ENCODE peak calls at places on chromosomes 11 and 22, in seven cellular contexts. D is GM10248, C is body of pancreas, Z is cardiac fibroblast, Q is heart right ventricle, S is astrocyte of the cerebellum, H is lower leg skin. K is an unnamed sample.

GRCh38 chr11:15194671-15195415 is 80.1 kb downstream of the INSC start:
- DNase-seq in D (no peak), C (no peak), Z (no peak), Q (no peak), S (no peak), H (no peak), K (no peak)

GRCh38 chr11:63829823-63830489 is 9.0 kb upstream of the MARK2 start:
- DNase-seq in D (peak; percentile 41), C (peak; percentile 30), Z (peak; percentile 51), Q (no peak), S (no peak), H (no peak), K (no peak)

GRCh38 chr11:720642-721346 is 14.8 kb downstream of the EPS8L2 start:
- DNase-seq in D (peak; percentile 82), C (no peak), Z (no peak), Q (no peak), S (no peak), H (no peak), K (no peak)

GRCh38 chr11:15603208-15603607 is 488.5 kb downstream of the INSC start:
- DNase-seq in D (no peak), C (no peak), Z (no peak), Q (peak; percentile 63), S (no peak), H (no peak), K (no peak)

GRCh38 chr11:128520206-128520885 is 67.0 kb downstream of the ETS1 start:
- DNase-seq in D (no peak), C (no peak), Z (no peak), Q (no peak), S (no peak), H (no peak), K (no peak)

GRCh38 chr11:61828629-61829407 is 718 bp downstream of the FADS2 start:
- DNase-seq in D (peak; percentile 76), C (peak; percentile 31), Z (peak; percentile 51), Q (peak; percentile 56), S (no peak), H (no peak), K (no peak)

GRCh38 chr22:37012262-37012904 is 6.9 kb downstream of the TST start:
- DNase-seq in D (no peak), C (peak; percentile 67), Z (peak; percentile 11), Q (peak; percentile 58), S (no peak), H (no peak), K (no peak)

GRCh38 chr11:267491-267994 is 10.7 kb upstream of the NLRP6 start:
- DNase-seq in D (peak; percentile 72), C (no peak), Z (no peak), Q (no peak), S (no peak), H (peak; percentile 94), K (no peak)

GRCh38 chr22:36339171-36340065 is 48.3 kb downstream of the MYH9 start:
- DNase-seq in D (no peak), C (no peak), Z (peak; percentile 74), Q (no peak), S (no peak), H (no peak), K (no peak)

GRCh38 chr11:102664001-102664752 is 39.0 kb upstream of the MMP20 start:
- DNase-seq in D (no peak), C (no peak), Z (no peak), Q (no peak), S (no peak), H (no peak), K (no peak)

GRCh38 chr11:57764527-57764926 is 2.9 kb downstream of the CTNND1 start:
- DNase-seq in D (no peak), C (no peak), Z (no peak), Q (no peak), S (no peak), H (no peak), K (no peak)

GRCh38 chr11:45252134-45252856 is 33.8 kb downstream of the SYT13 start:
- DNase-seq in D (peak; percentile 57), C (peak; percentile 79), Z (peak; percentile 35), Q (peak; percentile 43), S (no peak), H (no peak), K (no peak)

GRCh38 chr11:78050964-78051831 is 12.5 kb upstream of the THRSP start:
- DNase-seq in D (no peak), C (no peak), Z (peak; percentile 79), Q (no peak), S (no peak), H (no peak), K (no peak)

GRCh38 chr22:32106930-32107329 is 52.2 kb downstream of the C22orf42 start:
- DNase-seq in D (no peak), C (no peak), Z (peak; percentile 8), Q (no peak), S (peak; percentile 5), H (no peak), K (no peak)

GRCh38 chr11:69461272-69461962 is 20.0 kb upstream of the LINC01488 start:
- DNase-seq in D (no peak), C (no peak), Z (no peak), Q (no peak), S (no peak), H (no peak), K (no peak)

GRCh38 chr11:36122715-36123114 is 166.5 kb downstream of the COMMD9 start:
- DNase-seq in D (no peak), C (no peak), Z (peak; percentile 16), Q (no peak), S (no peak), H (no peak), K (no peak)

GRCh38 chr11:120648706-120649250 is 137.2 kb downstream of the GRIK4 start:
- DNase-seq in D (no peak), C (no peak), Z (no peak), Q (no peak), S (no peak), H (no peak), K (no peak)

GRCh38 chr11:119518746-119519382 is 95.9 kb upstream of the THY1 start:
- DNase-seq in D (no peak), C (no peak), Z (peak; percentile 42), Q (no peak), S (peak; percentile 34), H (no peak), K (no peak)

GRCh38 chr11:1083621-1084551 is 9.2 kb downstream of the MUC2 start:
- DNase-seq in D (no peak), C (peak; percentile 10), Z (no peak), Q (no peak), S (no peak), H (no peak), K (no peak)

GRCh38 chr11:75775056-75775455 is 6.5 kb downstream of the DGAT2 start:
- DNase-seq in D (no peak), C (no peak), Z (no peak), Q (no peak), S (no peak), H (no peak), K (no peak)
- TF ChIP-seq CTCF in D (no peak), C (no peak), Z (no peak), Q (no peak), S (no peak), H (no peak), K (no peak)

DNA sequence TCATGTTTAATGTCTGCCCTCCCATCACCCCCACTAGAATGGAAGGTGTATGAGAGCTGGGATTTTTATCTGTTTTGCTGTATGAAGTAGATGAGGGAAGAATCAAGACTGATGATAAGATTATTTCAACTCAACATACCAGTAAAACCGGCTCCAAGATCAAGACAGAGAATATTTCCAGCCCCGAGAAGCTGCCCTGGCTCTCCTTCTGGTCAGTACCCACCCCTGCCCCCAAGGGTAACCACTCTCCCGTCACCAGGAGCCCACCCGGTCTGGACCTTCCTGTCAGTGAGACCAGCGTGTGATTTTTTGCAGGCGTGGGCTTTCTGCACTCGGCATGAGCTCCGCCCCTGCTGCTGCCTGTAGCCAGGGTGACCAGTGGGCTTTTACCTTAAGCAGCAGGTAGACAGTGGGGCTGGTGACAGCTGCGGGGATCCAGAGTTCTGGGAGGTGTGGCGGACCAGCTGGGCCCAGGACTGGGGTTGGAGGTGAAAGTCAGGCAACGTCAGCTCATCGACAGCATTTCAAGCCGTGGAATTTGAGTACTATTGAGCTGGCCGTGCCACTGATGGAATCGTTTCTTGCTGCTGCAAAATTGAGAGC is 25.6 kb downstream of the RPL3 start:
- DNase-seq in D (no peak), C (no peak), Z (no peak), Q (no peak), S (no peak), H (no peak), K (no peak)
- TF ChIP-seq CTCF in D (no peak), C (no peak), Z (no peak), Q (no peak), S (no peak), H (no peak), K (no peak)

GRCh38 chr11:83801799-83802198 is 515.6 kb upstream of the CCDC90B start:
- DNase-seq in D (no peak), C (no peak), Z (no peak), Q (no peak), S (no peak), H (no peak), K (no peak)
- TF ChIP-seq CTCF in D (no peak), C (no peak), Z (peak; percentile 21), Q (no peak), S (peak; percentile 18), H (no peak), K (no peak)

GRCh38 chr11:126874831-126875230 is 125.7 kb downstream of the KIRREL3 start:
- DNase-seq in D (no peak), C (no peak), Z (no peak), Q (no peak), S (no peak), H (peak; percentile 6), K (no peak)
- TF ChIP-seq CTCF in D (peak; percentile 4), C (no peak), Z (peak; percentile 2), Q (no peak), S (peak; percentile 8), H (no peak), K (no peak)

GRCh38 chr22:29689872-29690213 is 30.0 kb upstream of the CABP7 start:
- DNase-seq in D (no peak), C (peak; percentile 73), Z (peak; percentile 67), Q (peak; percentile 43), S (peak; percentile 23), H (no peak), K (no peak)
- TF ChIP-seq CTCF in D (peak; percentile 43), C (peak; percentile 70), Z (peak; percentile 85), Q (peak; percentile 69), S (peak; percentile 78), H (no peak), K (no peak)

GRCh38 chr11:134098566-134099184 is 29.8 kb downstream of the JAM3 start:
- DNase-seq in D (peak; percentile 22), C (peak; percentile 8), Z (peak; percentile 20), Q (no peak), S (no peak), H (no peak), K (no peak)
- TF ChIP-seq CTCF in D (peak; percentile 50), C (peak; percentile 29), Z (peak; percentile 13), Q (peak; percentile 6), S (peak; percentile 27), H (no peak), K (no peak)